ENCODE peak calls at places on chromosome 19, in four cellular contexts. A is fibroblast of mammary gland, W is choroid plexus epithelial cell, M is tibial artery. U is an unnamed sample.
A peak's percentile ranks its signal among the peaks of the same experiment; 100 is the strongest.

GRCh38 chr19:15129856-15130580 is 22.8 kb downstream of the SYDE1 start:
- DNase-seq in W (no peak), A (no peak), M (no peak), U (peak; percentile 95)

GRCh38 chr19:53109527-53109926 is 6.3 kb upstream of the ZNF160 start:
- DNase-seq in A (no peak), M (no peak), W (no peak), U (no peak)

GRCh38 chr19:15249912-15250634 is 17.8 kb upstream of the EPHX3 start:
- DNase-seq in W (peak; percentile 95), M (peak; percentile 78), A (peak; percentile 95), U (peak; percentile 72)

GRCh38 chr19:43780706-43781525 is at the start of gene KCNN4:
- DNase-seq in A (peak; percentile 87), M (no peak), W (peak; percentile 43), U (peak; percentile 86)

GRCh38 chr19:39444598-39445257 is 654 bp upstream of the SUPT5H start:
- DNase-seq in M (no peak), A (peak; percentile 40), W (peak; percentile 41), U (no peak)

GRCh38 chr19:35013820-35014754 is 14.0 kb downstream of the GRAMD1A start:
- DNase-seq in M (no peak), W (peak; percentile 43), A (no peak), U (no peak)

GRCh38 chr19:8069116-8069973 is 16.8 kb downstream of the CCL25 start:
- DNase-seq in W (no peak), A (peak; percentile 21), M (no peak), U (no peak)

GRCh38 chr19:5172859-5173577 is 167.6 kb downstream of the PTPRS start:
- DNase-seq in M (peak; percentile 58), W (peak; percentile 92), A (peak; percentile 98), U (peak; percentile 96)

GRCh38 chr19:29537181-29537580 is 11.4 kb downstream of the VSTM2B start:
- DNase-seq in M (no peak), A (no peak), W (no peak), U (no peak)

GRCh38 chr19:17197666-17198065 is 17.5 kb upstream of the USE1 start:
- DNase-seq in M (no peak), W (no peak), A (no peak), U (no peak)

GRCh38 chr19:38213911-38214625 is 10.0 kb downstream of the DPF1 start:
- DNase-seq in A (peak; percentile 29), M (no peak), W (peak; percentile 52), U (peak; percentile 36)

GRCh38 chr19:12194827-12195500 is 32.1 kb downstream of the ZNF136 start:
- DNase-seq in M (peak; percentile 83), A (peak; percentile 52), W (peak; percentile 79), U (peak; percentile 80)

GRCh38 chr19:31451686-31452325 is 102.6 kb upstream of the TSHZ3 start:
- DNase-seq in M (no peak), A (no peak), W (peak; percentile 44), U (peak; percentile 46)

GRCh38 chr19:29001922-29002247 is 211.1 kb downstream of the UQCRFS1 start:
- DNase-seq in M (no peak), W (no peak), A (peak; percentile 20), U (no peak)

GRCh38 chr19:56476671-56477428 is at the start of gene ZNF667:
- DNase-seq in M (no peak), W (peak; percentile 38), A (peak; percentile 55), U (peak; percentile 42)

GRCh38 chr19:46115396-46116109 is 8.9 kb downstream of the IGFL3 start:
- DNase-seq in A (peak; percentile 79), M (no peak), W (peak; percentile 77), U (peak; percentile 94)

GRCh38 chr19:48274938-48275337 is 5.1 kb downstream of the ZNF114 start:
- DNase-seq in M (no peak), W (no peak), A (no peak), U (no peak)

GRCh38 chr19:16394111-16394510 is 69.5 kb downstream of the KLF2 start:
- DNase-seq in A (no peak), W (no peak), M (no peak), U (no peak)

GRCh38 chr19:21164541-21164940 is 22.7 kb downstream of the ZNF431 start:
- DNase-seq in M (no peak), A (no peak), W (no peak), U (no peak)

GRCh38 chr19:45496349-45496953 is 396 bp downstream of the RTN2 start:
- DNase-seq in A (no peak), W (no peak), M (no peak), U (no peak)

GRCh38 chr19:47036233-47036651 is 12.2 kb downstream of the TMEM160 start:
- DNase-seq in A (peak; percentile 22), M (no peak), W (no peak), U (peak; percentile 39)

GRCh38 chr19:48635263-48635965 is 1.8 kb downstream of the DBP start:
- DNase-seq in M (peak; percentile 62), A (no peak), W (no peak), U (peak; percentile 63)

GRCh38 chr19:48842744-48843162 is 6.5 kb upstream of the HSD17B14 start:
- DNase-seq in M (peak; percentile 44), W (peak; percentile 63), A (peak; percentile 61), U (peak; percentile 53)

GRCh38 chr19:32862741-32863140 is 6.8 kb downstream of the SLC7A9 start:
- DNase-seq in M (no peak), A (no peak), W (no peak), U (no peak)

GRCh38 chr19:35557539-35558399 is 5.7 kb downstream of the ATP4A start:
- DNase-seq in M (no peak), W (peak; percentile 50), A (peak; percentile 41), U (peak; percentile 65)

GRCh38 chr19:49017666-49018351 is 918 bp upstream of the LHB start:
- DNase-seq in A (peak; percentile 48), M (peak; percentile 35), W (peak; percentile 62), U (peak; percentile 38)

GRCh38 chr19:31314156-31314555 is 35.1 kb downstream of the TSHZ3 start:
- DNase-seq in M (no peak), A (no peak), W (no peak), U (no peak)

GRCh38 chr19:35240322-35240721 is 8.5 kb upstream of the LSR start:
- DNase-seq in M (no peak), W (no peak), A (no peak), U (no peak)

GRCh38 chr19:45762870-45763631 is 6.0 kb downstream of the SIX5 start:
- DNase-seq in M (no peak), W (no peak), A (no peak), U (no peak)

GRCh38 chr19:44890366-44891015 is 563 bp upstream of the TOMM40 start:
- DNase-seq in W (peak; percentile 100), A (peak; percentile 100), M (peak; percentile 100), U (peak; percentile 100)

GRCh38 chr19:18674616-18675015 is 8.9 kb upstream of the CRTC1 start:
- DNase-seq in M (no peak), W (no peak), A (peak; percentile 33), U (no peak)

GRCh38 chr19:18676692-18677091 is 6.8 kb upstream of the CRTC1 start:
- DNase-seq in W (no peak), A (no peak), M (no peak), U (no peak)

GRCh38 chr19:18677156-18677555 is 6.3 kb upstream of the CRTC1 start:
- DNase-seq in M (no peak), A (no peak), W (no peak), U (no peak)

GRCh38 chr19:18672606-18673337 is 10.7 kb upstream of the CRTC1 start:
- DNase-seq in A (peak; percentile 51), W (peak; percentile 49), M (peak; percentile 71), U (peak; percentile 27)

DNA sequence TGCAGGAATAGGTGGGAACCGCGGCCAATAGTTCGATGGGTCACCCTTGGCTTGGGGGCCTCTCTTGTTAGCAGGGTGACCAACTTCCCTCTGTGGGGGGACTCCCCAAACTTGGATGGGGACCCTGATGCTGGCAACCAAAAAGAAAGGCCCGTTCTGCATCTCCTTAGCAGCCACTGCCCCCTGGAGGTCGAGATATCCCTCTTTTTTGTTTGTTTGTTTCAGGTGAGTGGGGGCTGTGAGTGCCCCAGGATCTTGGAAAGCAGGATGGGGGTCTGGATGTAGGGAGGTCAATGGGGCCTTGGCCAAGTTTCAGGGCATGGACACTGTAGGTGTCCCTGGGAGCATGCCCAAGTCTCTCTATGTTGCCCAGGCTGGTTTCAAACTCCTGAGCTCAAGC is 7.7 kb upstream of the CRTC1 start:
- DNase-seq in M (no peak), A (peak; percentile 26), W (peak; percentile 37), U (peak; percentile 30)
- TF ChIP-seq CTCF in M (no peak), A (peak; percentile 50), W (peak; percentile 75), U (peak; percentile 44)

GRCh38 chr19:54460230-54461005 is 3.2 kb downstream of the LENG9 start:
- DNase-seq in A (no peak), M (no peak), W (no peak), U (no peak)

GRCh38 chr19:54462713-54463530 is 656 bp downstream of the LENG9 start:
- DNase-seq in A (peak; percentile 60), W (peak; percentile 70), M (peak; percentile 52), U (peak; percentile 70)

GRCh38 chr19:54461201-54462071 is 2.1 kb downstream of the LENG9 start:
- DNase-seq in M (no peak), A (no peak), W (peak; percentile 42), U (no peak)

GRCh38 chr19:54463531-54464043 is at the start of gene LENG9:
- DNase-seq in W (peak; percentile 100), A (peak; percentile 98), M (peak; percentile 100), U (peak; percentile 100)

GRCh38 chr19:54462072-54462712 is 1.4 kb downstream of the LENG9 start:
- DNase-seq in A (no peak), M (no peak), W (no peak), U (no peak)
- H3K4me3 ChIP-seq in A (peak overlapping the region; percentile 37), M (peak overlapping the region; percentile 85), W (peak overlapping the region; percentile 72), U (peak overlapping the region; percentile 81)

GRCh38 chr19:1227655-1228054 is 10.2 kb downstream of the CBARP start:
- DNase-seq in W (no peak), M (no peak), A (peak; percentile 38), U (no peak)
- TF ChIP-seq CTCF in W (no peak), M (no peak), A (no peak), U (no peak)

DNA sequence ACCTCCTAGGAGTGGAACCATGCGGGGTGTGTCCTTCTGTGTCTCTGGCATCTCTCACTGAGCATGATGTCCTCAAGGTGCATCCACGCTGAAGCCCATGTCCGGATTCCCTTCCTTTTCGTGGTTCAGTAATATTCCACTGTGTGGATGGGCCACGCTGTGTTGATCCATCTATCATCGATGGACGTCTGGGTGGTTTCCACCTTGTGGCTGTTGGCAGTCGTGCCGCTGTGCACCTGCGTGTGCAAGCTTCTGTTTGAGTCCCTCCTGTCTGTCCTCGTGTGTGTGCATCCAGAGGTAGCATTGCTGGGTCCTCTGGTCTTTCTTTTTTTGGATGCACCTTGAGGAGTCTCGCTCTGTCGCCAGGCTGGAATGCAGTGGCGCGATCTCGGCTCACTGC is 11.2 kb upstream of the GNA15 start:
- DNase-seq in W (no peak), A (no peak), M (no peak), U (no peak)
- H3K4me3 ChIP-seq in W (no peak overlapping the region), A (no peak overlapping the region), M (no peak overlapping the region), U (no peak overlapping the region)

GRCh38 chr19:6340493-6341201 is 7.2 kb upstream of the ACER1 start:
- DNase-seq in M (no peak), A (no peak), W (no peak), U (no peak)
- TF ChIP-seq CTCF in M (no peak), A (no peak), W (no peak), U (no peak)

U was measured in epithelial cell of esophagus.